ENCODE peak calls at places on chromosomes 6 and 20, in nine cellular contexts. One of them, this sample, is unnamed.

GRCh38 chr20:62359491-62360121 is 7.5 kb downstream of the LAMA5 start:
- DNase-seq in AG04450: no peak
- DNase-seq in heart right ventricle: peak
- DNase-seq in upper lobe of right lung: no peak
- DNase-seq in right atrium auricular region: no peak
- DNase-seq in mammary epithelial cell: no peak
- DNase-seq in CD8-positive, alpha-beta T cell: no peak
- DNase-seq in right cardiac atrium: peak
- DNase-seq in CD4-positive, alpha-beta T cell: no peak
- DNase-seq in this sample: peak

GRCh38 chr20:10179574-10180298 is 38.9 kb upstream of the SNAP25 start:
- DNase-seq in AG04450: no peak
- DNase-seq in heart right ventricle: no peak
- DNase-seq in upper lobe of right lung: no peak
- DNase-seq in right atrium auricular region: no peak
- DNase-seq in mammary epithelial cell: no peak
- DNase-seq in CD8-positive, alpha-beta T cell: no peak
- DNase-seq in right cardiac atrium: no peak
- DNase-seq in CD4-positive, alpha-beta T cell: no peak
- DNase-seq in this sample: peak

GRCh38 chr6:32194825-32195651 is 2.6 kb upstream of the GPSM3 start:
- DNase-seq in AG04450: no peak
- DNase-seq in heart right ventricle: peak
- DNase-seq in upper lobe of right lung: no peak
- DNase-seq in right atrium auricular region: no peak
- DNase-seq in mammary epithelial cell: peak
- DNase-seq in CD8-positive, alpha-beta T cell: no peak
- DNase-seq in right cardiac atrium: peak
- DNase-seq in CD4-positive, alpha-beta T cell: no peak
- DNase-seq in this sample: peak

GRCh38 chr20:59603727-59604608 is at the start of gene PHACTR3:
- DNase-seq in AG04450: no peak
- DNase-seq in heart right ventricle: no peak
- DNase-seq in upper lobe of right lung: no peak
- DNase-seq in right atrium auricular region: no peak
- DNase-seq in mammary epithelial cell: no peak
- DNase-seq in CD8-positive, alpha-beta T cell: no peak
- DNase-seq in right cardiac atrium: no peak
- DNase-seq in CD4-positive, alpha-beta T cell: no peak
- DNase-seq in this sample: no peak

GRCh38 chr6:144637535-144637934 is 352.4 kb downstream of the UTRN start:
- DNase-seq in AG04450: no peak
- DNase-seq in heart right ventricle: no peak
- DNase-seq in upper lobe of right lung: no peak
- DNase-seq in right atrium auricular region: no peak
- DNase-seq in mammary epithelial cell: no peak
- DNase-seq in CD8-positive, alpha-beta T cell: no peak
- DNase-seq in right cardiac atrium: no peak
- DNase-seq in CD4-positive, alpha-beta T cell: no peak
- DNase-seq in this sample: no peak

GRCh38 chr6:155832596-155832995 is 377.0 kb upstream of the NOX3 start:
- DNase-seq in AG04450: peak
- DNase-seq in heart right ventricle: no peak
- DNase-seq in upper lobe of right lung: no peak
- DNase-seq in right atrium auricular region: no peak
- DNase-seq in mammary epithelial cell: peak
- DNase-seq in CD8-positive, alpha-beta T cell: no peak
- DNase-seq in right cardiac atrium: no peak
- DNase-seq in CD4-positive, alpha-beta T cell: no peak
- DNase-seq in this sample: peak

GRCh38 chr20:24305366-24305765 is 164.1 kb upstream of the SYNDIG1 start:
- DNase-seq in AG04450: no peak
- DNase-seq in heart right ventricle: no peak
- DNase-seq in upper lobe of right lung: no peak
- DNase-seq in right atrium auricular region: no peak
- DNase-seq in mammary epithelial cell: no peak
- DNase-seq in CD8-positive, alpha-beta T cell: no peak
- DNase-seq in right cardiac atrium: no peak
- DNase-seq in CD4-positive, alpha-beta T cell: no peak
- DNase-seq in this sample: no peak

GRCh38 chr6:143223895-143224294 is 163.2 kb downstream of the AIG1 start:
- DNase-seq in AG04450: no peak
- DNase-seq in heart right ventricle: peak
- DNase-seq in upper lobe of right lung: no peak
- DNase-seq in right atrium auricular region: peak
- DNase-seq in mammary epithelial cell: no peak
- DNase-seq in CD8-positive, alpha-beta T cell: no peak
- DNase-seq in right cardiac atrium: peak
- DNase-seq in CD4-positive, alpha-beta T cell: no peak
- DNase-seq in this sample: peak

GRCh38 chr6:113449051-113449450 is 408.1 kb upstream of the MARCKS start:
- DNase-seq in AG04450: no peak
- DNase-seq in heart right ventricle: no peak
- DNase-seq in upper lobe of right lung: no peak
- DNase-seq in right atrium auricular region: no peak
- DNase-seq in mammary epithelial cell: peak
- DNase-seq in CD8-positive, alpha-beta T cell: no peak
- DNase-seq in right cardiac atrium: no peak
- DNase-seq in CD4-positive, alpha-beta T cell: no peak
- DNase-seq in this sample: peak

GRCh38 chr20:15799871-15800270 is 773.4 kb downstream of the KIF16B start:
- DNase-seq in AG04450: no peak
- DNase-seq in heart right ventricle: no peak
- DNase-seq in upper lobe of right lung: no peak
- DNase-seq in right atrium auricular region: no peak
- DNase-seq in mammary epithelial cell: peak
- DNase-seq in CD8-positive, alpha-beta T cell: no peak
- DNase-seq in right cardiac atrium: no peak
- DNase-seq in CD4-positive, alpha-beta T cell: no peak
- DNase-seq in this sample: peak

GRCh38 chr6:2952557-2953095 is 18.7 kb downstream of the SERPINB6 start:
- DNase-seq in AG04450: peak
- DNase-seq in heart right ventricle: peak
- DNase-seq in upper lobe of right lung: peak
- DNase-seq in right atrium auricular region: peak
- DNase-seq in mammary epithelial cell: peak
- DNase-seq in CD8-positive, alpha-beta T cell: peak
- DNase-seq in right cardiac atrium: peak
- DNase-seq in CD4-positive, alpha-beta T cell: peak
- DNase-seq in this sample: peak

GRCh38 chr6:35024601-35025054 is 116.5 kb downstream of the TCP11 start:
- DNase-seq in AG04450: no peak
- DNase-seq in heart right ventricle: peak
- DNase-seq in upper lobe of right lung: peak
- DNase-seq in right atrium auricular region: peak
- DNase-seq in mammary epithelial cell: peak
- DNase-seq in CD8-positive, alpha-beta T cell: no peak
- DNase-seq in right cardiac atrium: peak
- DNase-seq in CD4-positive, alpha-beta T cell: no peak
- DNase-seq in this sample: peak

GRCh38 chr20:50857348-50857747 is 62.5 kb downstream of the BCAS4 start:
- DNase-seq in AG04450: no peak
- DNase-seq in heart right ventricle: no peak
- DNase-seq in upper lobe of right lung: no peak
- DNase-seq in right atrium auricular region: no peak
- DNase-seq in mammary epithelial cell: no peak
- DNase-seq in CD8-positive, alpha-beta T cell: no peak
- DNase-seq in right cardiac atrium: no peak
- DNase-seq in CD4-positive, alpha-beta T cell: no peak
- DNase-seq in this sample: no peak
- H3K27ac ChIP-seq in AG04450: no peak
- H3K27ac ChIP-seq in heart right ventricle: no peak
- H3K27ac ChIP-seq in upper lobe of right lung: no peak
- H3K27ac ChIP-seq in right atrium auricular region: no peak
- H3K27ac ChIP-seq in mammary epithelial cell: no peak
- H3K27ac ChIP-seq in CD8-positive, alpha-beta T cell: no peak
- H3K27ac ChIP-seq in right cardiac atrium: no peak
- H3K27ac ChIP-seq in CD4-positive, alpha-beta T cell: no peak
- H3K27ac ChIP-seq in this sample: no peak

GRCh38 chr20:47320990-47321805 is 35.3 kb downstream of the ZMYND8 start:
- DNase-seq in AG04450: no peak
- DNase-seq in heart right ventricle: no peak
- DNase-seq in upper lobe of right lung: no peak
- DNase-seq in right atrium auricular region: no peak
- DNase-seq in mammary epithelial cell: peak
- DNase-seq in CD8-positive, alpha-beta T cell: no peak
- DNase-seq in right cardiac atrium: no peak
- DNase-seq in CD4-positive, alpha-beta T cell: no peak
- DNase-seq in this sample: no peak
- H3K27ac ChIP-seq in AG04450: no peak
- H3K27ac ChIP-seq in heart right ventricle: peak
- H3K27ac ChIP-seq in upper lobe of right lung: peak
- H3K27ac ChIP-seq in right atrium auricular region: peak
- H3K27ac ChIP-seq in mammary epithelial cell: peak
- H3K27ac ChIP-seq in CD8-positive, alpha-beta T cell: no peak
- H3K27ac ChIP-seq in right cardiac atrium: peak
- H3K27ac ChIP-seq in CD4-positive, alpha-beta T cell: no peak
- H3K27ac ChIP-seq in this sample: peak

GRCh38 chr6:111870054-111870750 is 3.0 kb downstream of the FYN start:
- DNase-seq in AG04450: no peak
- DNase-seq in heart right ventricle: no peak
- DNase-seq in upper lobe of right lung: no peak
- DNase-seq in right atrium auricular region: no peak
- DNase-seq in mammary epithelial cell: no peak
- DNase-seq in CD8-positive, alpha-beta T cell: no peak
- DNase-seq in right cardiac atrium: no peak
- DNase-seq in CD4-positive, alpha-beta T cell: no peak
- DNase-seq in this sample: no peak

GRCh38 chr6:111872521-111873177 is 603 bp downstream of the FYN start:
- DNase-seq in AG04450: no peak
- DNase-seq in heart right ventricle: no peak
- DNase-seq in upper lobe of right lung: no peak
- DNase-seq in right atrium auricular region: no peak
- DNase-seq in mammary epithelial cell: no peak
- DNase-seq in CD8-positive, alpha-beta T cell: peak
- DNase-seq in right cardiac atrium: peak
- DNase-seq in CD4-positive, alpha-beta T cell: peak
- DNase-seq in this sample: peak

GRCh38 chr6:111870751-111871064 is 2.5 kb downstream of the FYN start:
- DNase-seq in AG04450: no peak
- DNase-seq in heart right ventricle: no peak
- DNase-seq in upper lobe of right lung: no peak
- DNase-seq in right atrium auricular region: no peak
- DNase-seq in mammary epithelial cell: no peak
- DNase-seq in CD8-positive, alpha-beta T cell: no peak
- DNase-seq in right cardiac atrium: no peak
- DNase-seq in CD4-positive, alpha-beta T cell: no peak
- DNase-seq in this sample: no peak

GRCh38 chr6:111871725-111872520 is 1.3 kb downstream of the FYN start:
- DNase-seq in AG04450: no peak
- DNase-seq in heart right ventricle: peak
- DNase-seq in upper lobe of right lung: no peak
- DNase-seq in right atrium auricular region: no peak
- DNase-seq in mammary epithelial cell: peak
- DNase-seq in CD8-positive, alpha-beta T cell: no peak
- DNase-seq in right cardiac atrium: peak
- DNase-seq in CD4-positive, alpha-beta T cell: no peak
- DNase-seq in this sample: peak

DNA sequence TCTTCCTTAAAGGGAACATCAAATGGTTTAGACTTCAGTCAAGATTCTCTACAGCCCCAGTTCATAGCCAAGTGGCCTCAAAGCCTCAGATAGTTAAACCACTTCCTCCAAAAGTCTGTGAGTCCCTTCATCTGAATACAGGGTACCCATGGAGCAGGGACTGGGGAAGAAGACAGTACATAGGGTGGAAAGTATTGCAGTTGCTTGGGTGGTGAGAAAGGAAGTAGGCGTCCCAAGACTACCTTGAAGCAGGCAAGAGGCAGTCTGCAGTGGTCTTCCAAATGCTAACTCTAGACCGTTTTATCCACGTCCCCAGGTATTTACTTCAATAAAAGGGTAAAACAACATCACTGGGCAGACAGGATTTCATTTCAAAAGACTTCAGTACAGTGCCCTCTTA is 2.0 kb downstream of the FYN start:
- DNase-seq in AG04450: no peak
- DNase-seq in heart right ventricle: no peak
- DNase-seq in upper lobe of right lung: no peak
- DNase-seq in right atrium auricular region: no peak
- DNase-seq in mammary epithelial cell: no peak
- DNase-seq in CD8-positive, alpha-beta T cell: peak
- DNase-seq in right cardiac atrium: no peak
- DNase-seq in CD4-positive, alpha-beta T cell: no peak
- DNase-seq in this sample: no peak
- H3K27ac ChIP-seq in AG04450: no peak
- H3K27ac ChIP-seq in heart right ventricle: peak
- H3K27ac ChIP-seq in upper lobe of right lung: peak
- H3K27ac ChIP-seq in right atrium auricular region: peak
- H3K27ac ChIP-seq in mammary epithelial cell: no peak
- H3K27ac ChIP-seq in CD8-positive, alpha-beta T cell: peak
- H3K27ac ChIP-seq in right cardiac atrium: peak
- H3K27ac ChIP-seq in CD4-positive, alpha-beta T cell: peak
- H3K27ac ChIP-seq in this sample: no peak

GRCh38 chr20:33373735-33374605 is 27.3 kb downstream of the CDK5RAP1 start:
- DNase-seq in AG04450: peak
- DNase-seq in heart right ventricle: no peak
- DNase-seq in upper lobe of right lung: no peak
- DNase-seq in right atrium auricular region: no peak
- DNase-seq in mammary epithelial cell: peak
- DNase-seq in CD8-positive, alpha-beta T cell: no peak
- DNase-seq in right cardiac atrium: no peak
- DNase-seq in CD4-positive, alpha-beta T cell: no peak
- DNase-seq in this sample: peak
- H3K27ac ChIP-seq in AG04450: peak
- H3K27ac ChIP-seq in heart right ventricle: no peak
- H3K27ac ChIP-seq in upper lobe of right lung: no peak
- H3K27ac ChIP-seq in right atrium auricular region: no peak
- H3K27ac ChIP-seq in mammary epithelial cell: peak
- H3K27ac ChIP-seq in CD8-positive, alpha-beta T cell: no peak
- H3K27ac ChIP-seq in right cardiac atrium: no peak
- H3K27ac ChIP-seq in CD4-positive, alpha-beta T cell: no peak
- H3K27ac ChIP-seq in this sample: no peak

DNA sequence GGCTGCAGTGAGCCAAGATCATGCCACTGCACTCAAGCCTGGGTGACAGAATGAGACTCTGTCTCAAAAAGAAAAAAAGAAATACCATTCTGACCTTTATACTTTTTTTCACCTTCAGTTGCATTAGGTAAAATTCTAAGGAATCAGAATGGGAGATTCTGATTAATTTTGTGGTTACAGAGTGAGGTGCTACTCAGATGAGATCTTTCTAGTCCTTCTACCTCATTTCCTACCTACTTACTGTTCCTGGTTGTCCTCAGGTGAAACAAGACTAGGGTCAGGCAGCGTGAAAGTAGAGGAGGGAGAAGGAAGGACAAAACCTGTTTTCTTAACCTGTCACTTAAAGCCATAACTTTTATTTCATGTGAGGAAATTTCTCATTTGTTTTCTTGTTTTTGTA is 63.7 kb downstream of the MTFR2 start:
- DNase-seq in AG04450: no peak
- DNase-seq in heart right ventricle: no peak
- DNase-seq in upper lobe of right lung: no peak
- DNase-seq in right atrium auricular region: no peak
- DNase-seq in mammary epithelial cell: no peak
- DNase-seq in CD8-positive, alpha-beta T cell: no peak
- DNase-seq in right cardiac atrium: no peak
- DNase-seq in CD4-positive, alpha-beta T cell: no peak
- DNase-seq in this sample: no peak
- H3K27ac ChIP-seq in AG04450: no peak
- H3K27ac ChIP-seq in heart right ventricle: no peak
- H3K27ac ChIP-seq in upper lobe of right lung: no peak
- H3K27ac ChIP-seq in right atrium auricular region: no peak
- H3K27ac ChIP-seq in mammary epithelial cell: no peak
- H3K27ac ChIP-seq in CD8-positive, alpha-beta T cell: no peak
- H3K27ac ChIP-seq in right cardiac atrium: no peak
- H3K27ac ChIP-seq in CD4-positive, alpha-beta T cell: no peak
- H3K27ac ChIP-seq in this sample: no peak